ENCODE peak calls at places on chromosome 4, in six cellular contexts. S is GM12865, K is GM19239, A is AML-193, P is NCI-H2081, M is IMR-90. Q is an unnamed sample.

GRCh38 chr4:53582194-53582593 is 9.1 kb downstream of the LNX1 start:
- DNase-seq in S (no peak), K (no peak), A (no peak), P (no peak), M (no peak), Q (no peak)

GRCh38 chr4:6620891-6621555 is 19.5 kb upstream of the MRFAP1 start:
- DNase-seq in S (no peak), K (no peak), A (no peak), P (no peak), M (no peak), Q (no peak)

GRCh38 chr4:143185253-143186107 is 763 bp downstream of the USP38 start:
- DNase-seq in S (peak; percentile 44), K (no peak), A (no peak), P (no peak), M (peak; percentile 8), Q (no peak)

GRCh38 chr4:7059673-7060072 is 8.2 kb downstream of the GRPEL1 start:
- DNase-seq in S (no peak), K (no peak), A (peak; percentile 76), P (no peak), M (no peak), Q (no peak)

GRCh38 chr4:179867300-179867878 is 2375.8 kb upstream of the TENM3 start:
- DNase-seq in S (peak; percentile 75), K (peak; percentile 18), A (peak; percentile 38), P (peak; percentile 52), M (peak; percentile 57), Q (peak; percentile 1)

GRCh38 chr4:8507251-8507570 is 66.6 kb downstream of the TRMT44 start:
- DNase-seq in S (no peak), K (no peak), A (no peak), P (no peak), M (no peak), Q (no peak)

GRCh38 chr4:80926446-80926845 is 104.1 kb upstream of the BMP3 start:
- DNase-seq in S (no peak), K (no peak), A (no peak), P (no peak), M (peak; percentile 30), Q (no peak)

GRCh38 chr4:1080961-1081688 is 32.2 kb downstream of the RNF212 start:
- DNase-seq in S (no peak), K (no peak), A (no peak), P (no peak), M (peak; percentile 71), Q (no peak)

GRCh38 chr4:95728145-95728544 is 111.7 kb upstream of the PDHA2 start:
- DNase-seq in S (no peak), K (no peak), A (no peak), P (no peak), M (no peak), Q (no peak)

GRCh38 chr4:55121246-55121645 is 4.1 kb downstream of the KDR start:
- DNase-seq in S (no peak), K (no peak), A (no peak), P (no peak), M (no peak), Q (no peak)

GRCh38 chr4:40621592-40622512 is 7.8 kb downstream of the RBM47 start:
- DNase-seq in S (peak; percentile 95), K (no peak), A (peak; percentile 99), P (peak; percentile 2), M (peak; percentile 98), Q (peak; percentile 18)

GRCh38 chr4:139279723-139280620 is at the start of gene MGARP:
- DNase-seq in S (peak; percentile 17), K (no peak), A (no peak), P (no peak), M (peak; percentile 30), Q (peak; percentile 2)

GRCh38 chr4:174604198-174604597 is 81.9 kb upstream of the HPGD start:
- DNase-seq in S (no peak), K (no peak), A (peak; percentile 77), P (no peak), M (peak; percentile 10), Q (peak; percentile 40)

GRCh38 chr4:173935622-173936405 is 347.7 kb downstream of the FBXO8 start:
- DNase-seq in S (no peak), K (no peak), A (no peak), P (no peak), M (peak; percentile 72), Q (no peak)

GRCh38 chr4:26410385-26411293 is 79.6 kb downstream of the CCKAR start:
- DNase-seq in S (peak; percentile 65), K (no peak), A (peak; percentile 67), P (peak; percentile 47), M (peak; percentile 63), Q (no peak)

GRCh38 chr4:143254479-143255216 is 69.9 kb downstream of the USP38 start:
- DNase-seq in S (peak; percentile 4), K (no peak), A (no peak), P (no peak), M (no peak), Q (no peak)

GRCh38 chr4:117429061-117429460 is 343.7 kb upstream of the TRAM1L1 start:
- DNase-seq in S (peak; percentile 7), K (no peak), A (no peak), P (no peak), M (no peak), Q (no peak)

GRCh38 chr4:148514581-148514980 is 72.4 kb upstream of the NR3C2 start:
- DNase-seq in S (no peak), K (no peak), A (no peak), P (no peak), M (no peak), Q (no peak)

GRCh38 chr4:125313497-125313896 is 1.3 kb upstream of the FAT4 start:
- DNase-seq in S (peak; percentile 76), K (no peak), A (peak; percentile 35), P (peak; percentile 65), M (peak; percentile 94), Q (peak; percentile 14)

GRCh38 chr4:127210877-127211276 is 421.9 kb upstream of the INTU start:
- DNase-seq in S (no peak), K (no peak), A (no peak), P (no peak), M (no peak), Q (no peak)

GRCh38 chr4:159101983-159102622 is 776 bp upstream of the RAPGEF2 start:
- DNase-seq in S (no peak), K (no peak), A (no peak), P (no peak), M (no peak), Q (no peak)

GRCh38 chr4:173461170-173461569 is 62.3 kb upstream of the SCRG1 start:
- DNase-seq in S (no peak), K (no peak), A (no peak), P (no peak), M (peak; percentile 20), Q (no peak)

GRCh38 chr4:93791570-93792195 is 36.9 kb upstream of the ATOH1 start:
- DNase-seq in S (peak; percentile 58), K (peak; percentile 23), A (peak; percentile 55), P (peak; percentile 27), M (peak; percentile 48), Q (peak; percentile 13)

Q was measured in NCI-H510A.